ENCODE peak calls at places on chromosomes 12 and 14, in six cellular contexts. One of them, this sample, is unnamed.
A peak's percentile ranks its signal among the peaks of the same experiment; 100 is the strongest.

GRCh38 chr14:100955201-100955600 is 51.7 kb upstream of the RTL1 start:
- DNase-seq in HCT116: no peak
- DNase-seq in WTC11: no peak
- DNase-seq in K562: no peak
- DNase-seq in H1: no peak
- DNase-seq in HepG2: no peak
- DNase-seq in this sample: no peak

GRCh38 chr14:73209943-73210342 is 27.4 kb upstream of the PAPLN start:
- DNase-seq in HCT116: no peak
- DNase-seq in WTC11: no peak
- DNase-seq in K562: no peak
- DNase-seq in H1: no peak
- DNase-seq in HepG2: no peak
- DNase-seq in this sample: no peak

GRCh38 chr14:23061995-23062394 is 4.7 kb upstream of the CDH24 start:
- DNase-seq in HCT116: peak; percentile 60
- DNase-seq in WTC11: no peak
- DNase-seq in K562: no peak
- DNase-seq in H1: no peak
- DNase-seq in HepG2: peak; percentile 87
- DNase-seq in this sample: no peak

GRCh38 chr14:31613188-31613587 is 52.0 kb downstream of the NUBPL start:
- DNase-seq in HCT116: no peak
- DNase-seq in WTC11: no peak
- DNase-seq in K562: no peak
- DNase-seq in H1: no peak
- DNase-seq in HepG2: no peak
- DNase-seq in this sample: no peak

GRCh38 chr12:130451001-130451930 is 113.6 kb downstream of the PIWIL1 start:
- DNase-seq in HCT116: no peak
- DNase-seq in WTC11: no peak
- DNase-seq in K562: no peak
- DNase-seq in H1: no peak
- DNase-seq in HepG2: no peak
- DNase-seq in this sample: no peak

GRCh38 chr14:59474172-59474571 is 9.0 kb upstream of the GPR135 start:
- DNase-seq in HCT116: no peak
- DNase-seq in WTC11: no peak
- DNase-seq in K562: no peak
- DNase-seq in H1: no peak
- DNase-seq in HepG2: no peak
- DNase-seq in this sample: no peak

GRCh38 chr12:47744005-47744651 is 14.6 kb downstream of the RAPGEF3 start:
- DNase-seq in HCT116: peak; percentile 75
- DNase-seq in WTC11: peak; percentile 84
- DNase-seq in K562: peak; percentile 48
- DNase-seq in H1: peak; percentile 83
- DNase-seq in HepG2: peak; percentile 25
- DNase-seq in this sample: no peak

GRCh38 chr12:124625867-124626675 is 58.7 kb upstream of the NCOR2 start:
- DNase-seq in HCT116: no peak
- DNase-seq in WTC11: no peak
- DNase-seq in K562: peak; percentile 65
- DNase-seq in H1: no peak
- DNase-seq in HepG2: peak; percentile 16
- DNase-seq in this sample: no peak

GRCh38 chr14:29301571-29301970 is 535.0 kb downstream of the FOXG1 start:
- DNase-seq in HCT116: no peak
- DNase-seq in WTC11: no peak
- DNase-seq in K562: no peak
- DNase-seq in H1: no peak
- DNase-seq in HepG2: no peak
- DNase-seq in this sample: no peak

GRCh38 chr12:92133795-92134637 is 11.6 kb downstream of the BTG1 start:
- DNase-seq in HCT116: no peak
- DNase-seq in WTC11: no peak
- DNase-seq in K562: no peak
- DNase-seq in H1: no peak
- DNase-seq in HepG2: no peak
- DNase-seq in this sample: no peak

GRCh38 chr12:5258498-5258897 is 173.4 kb upstream of the NTF3 start:
- DNase-seq in HCT116: no peak
- DNase-seq in WTC11: no peak
- DNase-seq in K562: no peak
- DNase-seq in H1: no peak
- DNase-seq in HepG2: no peak
- DNase-seq in this sample: no peak

GRCh38 chr14:68941820-68942219 is 37.3 kb downstream of the ACTN1 start:
- DNase-seq in HCT116: no peak
- DNase-seq in WTC11: peak; percentile 78
- DNase-seq in K562: no peak
- DNase-seq in H1: peak; percentile 74
- DNase-seq in HepG2: peak; percentile 88
- DNase-seq in this sample: no peak

GRCh38 chr12:69998011-69998410 is 173.0 kb downstream of the MYRFL start:
- DNase-seq in HCT116: no peak
- DNase-seq in WTC11: no peak
- DNase-seq in K562: no peak
- DNase-seq in H1: no peak
- DNase-seq in HepG2: no peak
- DNase-seq in this sample: no peak

GRCh38 chr12:28568709-28569108 is 378.5 kb downstream of the CCDC91 start:
- DNase-seq in HCT116: no peak
- DNase-seq in WTC11: no peak
- DNase-seq in K562: no peak
- DNase-seq in H1: no peak
- DNase-seq in HepG2: no peak
- DNase-seq in this sample: no peak

GRCh38 chr14:70822706-70823185 is 13.4 kb upstream of the MAP3K9 start:
- DNase-seq in HCT116: no peak
- DNase-seq in WTC11: peak; percentile 87
- DNase-seq in K562: no peak
- DNase-seq in H1: peak; percentile 83
- DNase-seq in HepG2: no peak
- DNase-seq in this sample: no peak

GRCh38 chr12:47905313-47905730 is 528 bp upstream of the VDR start:
- DNase-seq in HCT116: no peak
- DNase-seq in WTC11: peak; percentile 82
- DNase-seq in K562: peak; percentile 23
- DNase-seq in H1: no peak
- DNase-seq in HepG2: no peak
- DNase-seq in this sample: no peak

GRCh38 chr12:5442251-5443006 is 10.5 kb downstream of the NTF3 start:
- DNase-seq in HCT116: peak; percentile 39
- DNase-seq in WTC11: peak; percentile 31
- DNase-seq in K562: peak; percentile 44
- DNase-seq in H1: no peak
- DNase-seq in HepG2: peak; percentile 34
- DNase-seq in this sample: no peak

GRCh38 chr12:103766028-103766427 is 75.0 kb downstream of the NT5DC3 start:
- DNase-seq in HCT116: no peak
- DNase-seq in WTC11: no peak
- DNase-seq in K562: no peak
- DNase-seq in H1: no peak
- DNase-seq in HepG2: no peak
- DNase-seq in this sample: no peak

GRCh38 chr12:113700943-113701342 is 229.3 kb upstream of the LHX5 start:
- DNase-seq in HCT116: no peak
- DNase-seq in WTC11: peak; percentile 43
- DNase-seq in K562: no peak
- DNase-seq in H1: no peak
- DNase-seq in HepG2: no peak
- DNase-seq in this sample: no peak

GRCh38 chr12:131642101-131642540 is 68.8 kb upstream of the SFSWAP start:
- DNase-seq in HCT116: peak; percentile 24
- DNase-seq in WTC11: no peak
- DNase-seq in K562: peak; percentile 71
- DNase-seq in H1: no peak
- DNase-seq in HepG2: peak; percentile 9
- DNase-seq in this sample: peak; percentile 15

GRCh38 chr12:13288937-13289643 is 92.6 kb downstream of the EMP1 start:
- DNase-seq in HCT116: no peak
- DNase-seq in WTC11: no peak
- DNase-seq in K562: no peak
- DNase-seq in H1: no peak
- DNase-seq in HepG2: no peak
- DNase-seq in this sample: no peak

GRCh38 chr12:113278631-113279030 is 56.3 kb downstream of the SLC8B1 start:
- DNase-seq in HCT116: no peak
- DNase-seq in WTC11: no peak
- DNase-seq in K562: no peak
- DNase-seq in H1: no peak
- DNase-seq in HepG2: no peak
- DNase-seq in this sample: no peak

GRCh38 chr14:99581371-99581770 is 22.6 kb downstream of the CCDC85C start:
- DNase-seq in HCT116: no peak
- DNase-seq in WTC11: no peak
- DNase-seq in K562: no peak
- DNase-seq in H1: no peak
- DNase-seq in HepG2: no peak
- DNase-seq in this sample: no peak

GRCh38 chr12:38484821-38485220 is 168.2 kb downstream of the ALG10B start:
- DNase-seq in HCT116: no peak
- DNase-seq in WTC11: no peak
- DNase-seq in K562: no peak
- DNase-seq in H1: no peak
- DNase-seq in HepG2: no peak
- DNase-seq in this sample: no peak

GRCh38 chr12:67533159-67533558 is 115.4 kb upstream of the DYRK2 start:
- DNase-seq in HCT116: no peak
- DNase-seq in WTC11: no peak
- DNase-seq in K562: no peak
- DNase-seq in H1: no peak
- DNase-seq in HepG2: no peak
- DNase-seq in this sample: no peak

GRCh38 chr14:106185837-106186233 is 659.5 kb downstream of the TMEM121 start:
- DNase-seq in HCT116: no peak
- DNase-seq in WTC11: no peak
- DNase-seq in K562: peak; percentile 15
- DNase-seq in H1: no peak
- DNase-seq in HepG2: no peak
- DNase-seq in this sample: no peak

GRCh38 chr12:113095405-113095804 is 38.9 kb downstream of the DTX1 start:
- DNase-seq in HCT116: no peak
- DNase-seq in WTC11: no peak
- DNase-seq in K562: no peak
- DNase-seq in H1: no peak
- DNase-seq in HepG2: no peak
- DNase-seq in this sample: no peak

GRCh38 chr12:133231001-133231400 is 4.7 kb downstream of the ANHX start:
- DNase-seq in HCT116: no peak
- DNase-seq in WTC11: no peak
- DNase-seq in K562: no peak
- DNase-seq in H1: no peak
- DNase-seq in HepG2: no peak
- DNase-seq in this sample: no peak

GRCh38 chr14:92511472-92512247 is 1.9 kb upstream of the RIN3 start:
- DNase-seq in HCT116: peak; percentile 94
- DNase-seq in WTC11: no peak
- DNase-seq in K562: no peak
- DNase-seq in H1: no peak
- DNase-seq in HepG2: no peak
- DNase-seq in this sample: no peak

GRCh38 chr12:6752931-6753771 is at the start of gene MLF2:
- DNase-seq in HCT116: peak; percentile 97
- DNase-seq in WTC11: peak; percentile 99
- DNase-seq in K562: peak; percentile 97
- DNase-seq in H1: peak; percentile 100
- DNase-seq in HepG2: peak; percentile 96
- DNase-seq in this sample: peak; percentile 94

GRCh38 chr12:111076611-111077451 is 156.5 kb upstream of the MYL2 start:
- DNase-seq in HCT116: no peak
- DNase-seq in WTC11: no peak
- DNase-seq in K562: no peak
- DNase-seq in H1: no peak
- DNase-seq in HepG2: peak; percentile 6
- DNase-seq in this sample: no peak

GRCh38 chr14:59679872-59680271 is 103.3 kb upstream of the CCDC175 start:
- DNase-seq in HCT116: no peak
- DNase-seq in WTC11: no peak
- DNase-seq in K562: no peak
- DNase-seq in H1: no peak
- DNase-seq in HepG2: no peak
- DNase-seq in this sample: no peak

DNA sequence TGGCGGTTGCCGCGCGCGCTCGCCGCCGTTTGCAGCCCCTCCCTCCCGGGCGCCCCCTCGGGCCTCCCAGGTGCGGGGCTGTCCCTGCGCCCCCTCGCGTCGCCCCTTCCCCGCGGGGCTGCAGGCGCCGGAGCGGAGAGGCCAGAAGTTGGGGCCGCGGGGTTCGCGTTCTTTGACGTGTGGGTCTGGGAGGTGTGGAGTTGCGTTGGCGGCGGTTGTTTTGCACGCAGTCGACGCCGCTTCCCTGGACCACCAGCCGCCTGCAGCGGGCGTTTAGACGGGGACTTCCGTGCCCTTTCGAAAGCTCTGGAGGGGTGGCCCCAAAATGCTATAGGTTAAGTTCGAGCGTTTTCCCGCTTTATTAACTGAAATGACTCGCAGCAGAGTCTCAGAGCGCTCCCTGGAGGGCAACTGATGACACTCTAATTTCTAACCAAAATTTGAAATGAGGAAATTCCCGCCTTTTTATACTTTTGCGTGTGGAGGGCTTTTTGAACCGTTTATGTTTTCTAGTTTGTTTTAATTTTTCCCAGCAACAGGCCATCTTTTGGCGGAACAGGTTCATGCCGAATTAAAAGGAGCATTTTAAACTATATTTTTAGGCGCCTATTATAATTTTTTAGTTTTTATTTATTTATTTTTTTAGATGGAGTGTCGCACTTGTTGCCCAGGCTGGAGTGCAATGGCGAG is 939 bp downstream of the TMPO start:
- DNase-seq in HCT116: peak; percentile 74
- DNase-seq in WTC11: peak; percentile 72
- DNase-seq in K562: peak; percentile 94
- DNase-seq in H1: peak; percentile 79
- DNase-seq in HepG2: peak; percentile 88
- DNase-seq in this sample: peak; percentile 79
- TF ChIP-seq ATF3 in HCT116: no peak
- TF ChIP-seq ATF3 in WTC11: no peak
- TF ChIP-seq ATF3 in K562: no peak
- TF ChIP-seq ATF3 in H1: no peak
- TF ChIP-seq ATF3 in HepG2: no peak
- TF ChIP-seq ATF3 in this sample: no peak

GRCh38 chr14:93926209-93926872 is 803 bp upstream of the FAM181A start:
- DNase-seq in HCT116: no peak
- DNase-seq in WTC11: no peak
- DNase-seq in K562: no peak
- DNase-seq in H1: no peak
- DNase-seq in HepG2: peak; percentile 28
- DNase-seq in this sample: no peak
- TF ChIP-seq ATF3 in HCT116: no peak
- TF ChIP-seq ATF3 in WTC11: no peak
- TF ChIP-seq ATF3 in K562: no peak
- TF ChIP-seq ATF3 in H1: no peak
- TF ChIP-seq ATF3 in HepG2: no peak
- TF ChIP-seq ATF3 in this sample: no peak

GRCh38 chr12:53345486-53346195 is 9.5 kb upstream of the SP7 start:
- DNase-seq in HCT116: no peak
- DNase-seq in WTC11: peak; percentile 28
- DNase-seq in K562: no peak
- DNase-seq in H1: peak; percentile 52
- DNase-seq in HepG2: no peak
- DNase-seq in this sample: no peak
- TF ChIP-seq ATF3 in HCT116: no peak
- TF ChIP-seq ATF3 in WTC11: no peak
- TF ChIP-seq ATF3 in K562: no peak
- TF ChIP-seq ATF3 in H1: no peak
- TF ChIP-seq ATF3 in HepG2: no peak
- TF ChIP-seq ATF3 in this sample: no peak

GRCh38 chr14:38828183-38828877 is 274.7 kb downstream of the SEC23A start:
- DNase-seq in HCT116: no peak
- DNase-seq in WTC11: no peak
- DNase-seq in K562: no peak
- DNase-seq in H1: no peak
- DNase-seq in HepG2: no peak
- DNase-seq in this sample: no peak
- TF ChIP-seq ATF3 in HCT116: no peak
- TF ChIP-seq ATF3 in WTC11: no peak
- TF ChIP-seq ATF3 in K562: no peak
- TF ChIP-seq ATF3 in H1: no peak
- TF ChIP-seq ATF3 in HepG2: no peak
- TF ChIP-seq ATF3 in this sample: no peak